ENCODE peak calls at places on chromosomes 1 and 21, in nine cellular contexts. R is AG10803; G is stimulated activated CD4-positive, alpha-beta T cell treated with anti-CD3 and anti-CD28 coated beads, Interleukin-15, amount 100 ng/mL, for 1 hour; J is mucosa of gallbladder; K is nucleus accumbens; E is putamen; Y is fibroblast of lung; W is Ammon's horn; S is fibroblast of gingiva. P is an unnamed sample.

GRCh38 chr1:192566657-192567056 is 8.9 kb upstream of the RGS1 start:
- DNase-seq in R (no peak), G (no peak), J (no peak), K (no peak), E (no peak), Y (no peak), W (no peak), S (no peak), P (no peak)

GRCh38 chr21:45421071-45421845 is 16.3 kb downstream of the COL18A1 start:
- DNase-seq in R (no peak), G (no peak), J (peak; percentile 75), K (no peak), E (no peak), Y (no peak), W (no peak), S (no peak), P (no peak)

GRCh38 chr1:45785583-45785982 is 17.8 kb upstream of the MAST2 start:
- DNase-seq in R (no peak), G (no peak), J (no peak), K (no peak), E (no peak), Y (no peak), W (no peak), S (no peak), P (no peak)

GRCh38 chr1:42183646-42184268 is 19.2 kb upstream of the GUCA2A start:
- DNase-seq in R (no peak), G (no peak), J (no peak), K (no peak), E (no peak), Y (no peak), W (no peak), S (no peak), P (no peak)

GRCh38 chr1:16145988-16146887 is 9.6 kb downstream of the EPHA2 start:
- DNase-seq in R (peak; percentile 84), G (no peak), J (peak; percentile 70), K (no peak), E (no peak), Y (peak; percentile 96), W (no peak), S (peak; percentile 74), P (peak; percentile 79)

GRCh38 chr1:77536813-77537212 is 145.6 kb downstream of the ZZZ3 start:
- DNase-seq in R (peak; percentile 98), G (no peak), J (no peak), K (no peak), E (no peak), Y (peak; percentile 98), W (no peak), S (peak; percentile 93), P (no peak)

GRCh38 chr1:2102753-2103152 is 52.5 kb downstream of the PRKCZ start:
- DNase-seq in R (no peak), G (no peak), J (no peak), K (no peak), E (no peak), Y (no peak), W (no peak), S (no peak), P (no peak)

GRCh38 chr1:223531742-223532341 is 133.7 kb downstream of the CAPN8 start:
- DNase-seq in R (peak; percentile 17), G (peak; percentile 21), J (peak; percentile 49), K (peak; percentile 5), E (peak; percentile 36), Y (peak; percentile 24), W (peak; percentile 78), S (peak; percentile 6), P (no peak)

GRCh38 chr21:35775778-35776515 is 284.4 kb downstream of the SETD4 start:
- DNase-seq in R (no peak), G (no peak), J (no peak), K (no peak), E (no peak), Y (no peak), W (no peak), S (no peak), P (no peak)

GRCh38 chr21:36861924-36862323 is 104.5 kb downstream of the HLCS start:
- DNase-seq in R (peak; percentile 66), G (no peak), J (no peak), K (no peak), E (no peak), Y (peak; percentile 35), W (no peak), S (no peak), P (no peak)

GRCh38 chr1:10682449-10683365 is 113.7 kb downstream of the CASZ1 start:
- DNase-seq in R (no peak), G (no peak), J (no peak), K (no peak), E (no peak), Y (no peak), W (no peak), S (no peak), P (no peak)

GRCh38 chr1:3680488-3681230 is 28.3 kb downstream of the TP73 start:
- DNase-seq in R (no peak), G (no peak), J (no peak), K (no peak), E (no peak), Y (no peak), W (no peak), S (no peak), P (no peak)

GRCh38 chr1:244349103-244349531 is 102.6 kb downstream of the ADSS2 start:
- DNase-seq in R (peak; percentile 88), G (no peak), J (no peak), K (no peak), E (no peak), Y (peak; percentile 94), W (no peak), S (peak; percentile 91), P (no peak)

GRCh38 chr1:28122183-28122582 is 33.8 kb upstream of the EYA3 start:
- DNase-seq in R (peak; percentile 54), G (no peak), J (no peak), K (no peak), E (no peak), Y (peak; percentile 72), W (no peak), S (peak; percentile 60), P (no peak)